ENCODE peak calls at places on chromosomes 6 and 20, in eight cellular contexts. Q is aorta, A is adrenal gland, Y is cardiac muscle cell, I is left ventricle myocardium inferior, M is GM23248, N is H9, X is sigmoid colon. T is an unnamed sample.
A peak's percentile ranks its signal among the peaks of the same experiment; 100 is the strongest.

GRCh38 chr20:44153636-44154043 is 33.3 kb downstream of the JPH2 start:
- DNase-seq in I (no peak), N (no peak), A (no peak), Y (peak; percentile 52), M (peak; percentile 68), X (peak; percentile 50), Q (peak; percentile 65), T (no peak)

GRCh38 chr20:25100914-25101313 is 19.0 kb upstream of the VSX1 start:
- DNase-seq in I (no peak), Y (peak; percentile 27), N (no peak), M (no peak), A (no peak), Q (no peak), X (no peak), T (no peak)

GRCh38 chr6:114718716-114719270 is 376.0 kb upstream of the HS3ST5 start:
- DNase-seq in A (no peak), Q (no peak), N (no peak), I (no peak), Y (no peak), M (no peak), X (no peak), T (no peak)

GRCh38 chr6:164322533-164322932 is 908.0 kb downstream of the QKI start:
- DNase-seq in X (no peak), A (no peak), I (no peak), N (no peak), Q (no peak), M (peak; percentile 71), Y (peak; percentile 92), T (no peak)

GRCh38 chr6:154134471-154135147 is 95.6 kb downstream of the OPRM1 start:
- DNase-seq in I (no peak), N (no peak), X (no peak), Y (no peak), A (no peak), M (no peak), Q (no peak), T (no peak)

GRCh38 chr6:78577585-78577984 is 289.8 kb upstream of the IRAK1BP1 start:
- DNase-seq in Q (no peak), A (no peak), X (no peak), I (no peak), N (no peak), M (no peak), Y (no peak), T (no peak)

GRCh38 chr6:43983632-43984031 is 143.6 kb downstream of the MRPL14 start:
- DNase-seq in I (no peak), N (no peak), Q (no peak), Y (no peak), M (no peak), A (no peak), X (peak; percentile 18), T (no peak)

GRCh38 chr6:168015492-168016175 is 18.2 kb downstream of the KIF25 start:
- DNase-seq in A (no peak), M (no peak), Q (no peak), I (no peak), Y (no peak), X (no peak), N (no peak), T (no peak)

GRCh38 chr6:154488276-154488627 is 22.2 kb downstream of the CNKSR3 start:
- DNase-seq in I (no peak), Q (no peak), N (no peak), Y (no peak), M (peak; percentile 60), X (no peak), A (no peak), T (no peak)

GRCh38 chr6:84967389-84967788 is 203.0 kb upstream of the TBX18 start:
- DNase-seq in N (peak; percentile 65), I (no peak), X (no peak), M (peak; percentile 70), A (peak; percentile 27), Y (peak; percentile 73), Q (no peak), T (no peak)

GRCh38 chr6:108720798-108721197 is 127.4 kb upstream of the ARMC2 start:
- DNase-seq in M (no peak), I (no peak), Y (no peak), A (no peak), X (no peak), N (no peak), Q (no peak), T (no peak)

GRCh38 chr20:58033026-58033536 is 195.4 kb downstream of the ANKRD60 start:
- DNase-seq in Q (no peak), M (no peak), I (no peak), X (no peak), A (no peak), N (no peak), Y (no peak), T (no peak)

GRCh38 chr6:145562771-145563615 is 172.3 kb downstream of the EPM2A start:
- DNase-seq in M (peak; percentile 16), N (no peak), A (no peak), Q (no peak), Y (no peak), I (no peak), X (no peak), T (no peak)

GRCh38 chr6:113402541-113402940 is 454.6 kb upstream of the MARCKS start:
- DNase-seq in N (no peak), X (no peak), Y (no peak), Q (no peak), A (no peak), M (no peak), I (no peak), T (no peak)

GRCh38 chr20:52217689-52218395 is 26.3 kb upstream of the ZFP64 start:
- DNase-seq in I (no peak), Q (no peak), N (no peak), Y (no peak), M (no peak), A (no peak), X (no peak), T (no peak)

GRCh38 chr6:158653577-158654354 is 3.9 kb downstream of the SYTL3 start:
- DNase-seq in Y (peak; percentile 73), N (no peak), Q (no peak), X (no peak), I (no peak), A (no peak), M (no peak), T (no peak)

GRCh38 chr6:160279850-160280249 is 21.2 kb upstream of the SLC22A2 start:
- DNase-seq in N (no peak), A (no peak), Y (no peak), M (no peak), Q (no peak), I (no peak), X (no peak), T (no peak)

GRCh38 chr6:40930045-40930444 is 109.0 kb downstream of the UNC5CL start:
- DNase-seq in N (no peak), Y (no peak), Q (no peak), A (no peak), M (no peak), X (no peak), I (no peak), T (no peak)
- H3K4me1 ChIP-seq in N (no peaks in the 10 kb centered on the region), Y (no peaks in the 10 kb centered on the region), Q (no peaks in the 10 kb centered on the region), A (no peaks in the 10 kb centered on the region), M (peaks cover 9% of the 10 kb centered on the region), X (no peaks in the 10 kb centered on the region), I (peaks cover 49% of the 10 kb centered on the region), T (peaks cover 4% of the 10 kb centered on the region)

GRCh38 chr20:63826753-63827152 is 4.3 kb downstream of the ZBTB46 start:
- DNase-seq in M (peak; percentile 48), A (no peak), N (no peak), Y (no peak), X (no peak), Q (no peak), I (no peak), T (no peak)
- H3K27me3 ChIP-seq in M (no peaks in the 10 kb centered on the region), A (no peaks in the 10 kb centered on the region), N (peaks cover 4% of the 10 kb centered on the region), Y (no peaks in the 10 kb centered on the region), X (peaks cover 54% of the 10 kb centered on the region), Q (no peaks in the 10 kb centered on the region), I (no peaks in the 10 kb centered on the region), T (peaks cover 4% of the 10 kb centered on the region)

DNA sequence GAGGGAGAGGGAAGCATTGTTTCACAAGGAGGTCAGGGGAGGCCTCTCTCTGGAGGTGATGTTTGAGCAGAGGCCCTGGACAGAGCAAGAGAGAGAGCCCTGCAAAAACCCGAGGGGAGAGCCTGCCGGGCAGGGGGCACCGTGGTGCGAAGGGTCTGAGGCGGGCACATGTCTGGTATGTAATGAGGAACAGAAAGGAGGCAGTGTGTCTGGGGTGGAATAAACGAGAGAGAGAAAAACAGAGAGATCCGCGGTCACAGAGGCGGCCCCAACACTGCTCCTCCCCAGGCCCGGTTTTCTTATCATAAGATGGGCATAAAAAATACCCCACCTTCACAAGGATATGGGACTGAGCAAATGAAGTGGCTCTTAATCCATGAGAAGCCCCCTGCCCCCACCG is 119.2 kb downstream of the PREX1 start:
- DNase-seq in X (peak; percentile 55), N (no peak), Y (no peak), A (no peak), Q (peak; percentile 34), M (no peak), I (no peak), T (no peak)
- H3K4me1 ChIP-seq in X (no peaks in the 10 kb centered on the region), N (no peaks in the 10 kb centered on the region), Y (no peaks in the 10 kb centered on the region), A (peaks cover 19% of the 10 kb centered on the region), Q (peaks cover 9% of the 10 kb centered on the region), M (no peaks in the 10 kb centered on the region), I (peaks cover 29% of the 10 kb centered on the region), T (no peaks in the 10 kb centered on the region)

DNA sequence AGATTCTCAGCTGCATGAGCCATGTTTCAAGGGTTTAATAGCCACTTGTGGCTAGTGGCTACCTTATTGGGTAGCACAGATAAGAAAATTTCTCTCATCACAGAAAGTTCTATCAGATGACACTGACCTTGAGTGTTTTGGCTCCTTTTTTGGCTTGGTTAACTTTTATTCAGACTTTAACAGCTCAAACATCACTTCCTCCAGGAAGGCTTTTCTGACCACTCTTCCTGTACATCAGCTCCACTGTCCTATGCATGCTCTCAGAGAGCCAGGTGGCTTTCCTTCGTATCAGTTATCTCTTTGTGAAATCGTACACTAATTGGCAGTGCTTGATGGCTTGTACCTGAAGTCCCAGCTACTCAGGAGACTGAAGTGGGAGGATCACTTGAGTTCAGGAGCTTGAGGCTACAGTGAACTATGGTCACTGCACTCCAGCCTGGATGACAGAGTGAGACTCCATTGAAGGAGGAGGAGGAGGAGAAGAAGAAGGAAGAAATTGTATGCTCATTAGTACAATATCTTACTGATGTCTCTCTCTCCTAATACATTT is 10.7 kb downstream of the MAFB start:
- DNase-seq in A (no peak), Y (no peak), I (no peak), M (no peak), N (no peak), X (no peak), Q (no peak), T (no peak)
- H3K27me3 ChIP-seq in A (no peaks in the 10 kb centered on the region), Y (peaks cover 93% of the 10 kb centered on the region), I (peaks cover 40% of the 10 kb centered on the region), M (peaks cover 4% of the 10 kb centered on the region), N (peaks cover 39% of the 10 kb centered on the region), X (peaks cover 36% of the 10 kb centered on the region), Q (no peaks in the 10 kb centered on the region), T (peaks cover 65% of the 10 kb centered on the region)

GRCh38 chr6:134247271-134247833 is 70.6 kb downstream of the SGK1 start:
- DNase-seq in Y (no peak), I (no peak), M (no peak), X (no peak), A (peak; percentile 37), Q (no peak), N (no peak), T (no peak)
- H3K4me1 ChIP-seq in Y (no peaks in the 10 kb centered on the region), I (peaks cover 22% of the 10 kb centered on the region), M (peaks cover 7% of the 10 kb centered on the region), X (no peaks in the 10 kb centered on the region), A (peaks cover 42% of the 10 kb centered on the region), Q (peaks cover 1% of the 10 kb centered on the region), N (no peaks in the 10 kb centered on the region), T (no peaks in the 10 kb centered on the region)

GRCh38 chr20:37424062-37424851 is 78.3 kb downstream of the SRC start:
- DNase-seq in Q (no peak), N (no peak), Y (no peak), X (no peak), I (no peak), M (no peak), A (no peak), T (no peak)
- H3K27me3 ChIP-seq in Q (no peaks in the 10 kb centered on the region), N (no peaks in the 10 kb centered on the region), Y (peaks cover 5% of the 10 kb centered on the region), X (peaks cover 5% of the 10 kb centered on the region), I (peaks cover 94% of the 10 kb centered on the region), M (peaks cover 64% of the 10 kb centered on the region), A (no peaks in the 10 kb centered on the region), T (peaks cover 17% of the 10 kb centered on the region)

T was measured in neuronal stem cell.